ENCODE peak calls at places on chromosomes 4 and X, in six cellular contexts. N is SJCRH30, A is breast epithelium, K is astrocyte, S is mesenchymal stem cell, I is lower lobe of right lung. D is an unnamed sample.

GRCh38 chrX:119406739-119407138 is 7.6 kb downstream of the SLC25A43 start:
- DNase-seq in N (no peak), A (no peak), K (peak; percentile 22), S (no peak), I (no peak), D (no peak)

GRCh38 chr4:54659213-54660144 is 1.7 kb downstream of the KIT start:
- DNase-seq in N (no peak), A (no peak), K (no peak), S (peak; percentile 28), I (no peak), D (no peak)

GRCh38 chr4:29970626-29971025 is 749.5 kb upstream of the PCDH7 start:
- DNase-seq in N (no peak), A (no peak), K (no peak), S (peak; percentile 47), I (no peak), D (no peak)

GRCh38 chrX:69186651-69187050 is 21.4 kb upstream of the PJA1 start:
- DNase-seq in N (no peak), A (no peak), K (no peak), S (no peak), I (no peak), D (no peak)

GRCh38 chr4:33013280-33013679 is 2293.1 kb downstream of the PCDH7 start:
- DNase-seq in N (no peak), A (no peak), K (no peak), S (no peak), I (no peak), D (no peak)

GRCh38 chrX:138939038-138939437 is 227.5 kb upstream of the FGF13 start:
- DNase-seq in N (no peak), A (no peak), K (no peak), S (no peak), I (no peak), D (no peak)

GRCh38 chr4:114078636-114079035 is 99.2 kb upstream of the ARSJ start:
- DNase-seq in N (no peak), A (no peak), K (peak; percentile 89), S (peak; percentile 8), I (no peak), D (no peak)

GRCh38 chr4:51858605-51859211 is 15.8 kb downstream of the DCUN1D4 start:
- DNase-seq in N (no peak), A (no peak), K (no peak), S (no peak), I (no peak), D (no peak)

GRCh38 chr4:89137695-89138094 is 26.4 kb downstream of the TIGD2 start:
- DNase-seq in N (no peak), A (no peak), K (no peak), S (no peak), I (no peak), D (peak; percentile 47)

GRCh38 chr4:100424376-100424775 is 93.4 kb downstream of the EMCN start:
- DNase-seq in N (no peak), A (no peak), K (no peak), S (no peak), I (no peak), D (no peak)

GRCh38 chrX:109997786-109998452 is 5.0 kb upstream of the TMEM164 start:
- DNase-seq in N (no peak), A (no peak), K (no peak), S (no peak), I (no peak), D (no peak)

GRCh38 chr4:140469806-140470733 is 28.0 kb downstream of the MGAT4D start:
- DNase-seq in N (no peak), A (no peak), K (no peak), S (no peak), I (no peak), D (peak; percentile 63)

GRCh38 chr4:133929540-133929939 is 272.0 kb downstream of the PABPC4L start:
- DNase-seq in N (no peak), A (no peak), K (no peak), S (peak; percentile 18), I (no peak), D (no peak)

GRCh38 chr4:6272863-6273660 is 3.4 kb downstream of the WFS1 start:
- DNase-seq in N (peak; percentile 36), A (no peak), K (peak; percentile 87), S (peak; percentile 85), I (peak; percentile 70), D (peak; percentile 72)
- H3K4me1 ChIP-seq in N (peaks cover 16% of the 10 kb centered on the region), A (peaks cover 25% of the 10 kb centered on the region), K (peaks cover 30% of the 10 kb centered on the region), S (peaks cover 53% of the 10 kb centered on the region), I (peaks cover 88% of the 10 kb centered on the region), D (peaks cover 66% of the 10 kb centered on the region)

GRCh38 chr4:168710353-168710946 is 213.6 kb downstream of the PALLD start:
- DNase-seq in N (no peak), A (no peak), K (peak; percentile 64), S (peak; percentile 80), I (no peak), D (no peak)
- H3K4me1 ChIP-seq in N (peaks cover 9% of the 10 kb centered on the region), A (no peaks in the 10 kb centered on the region), K (peaks cover 30% of the 10 kb centered on the region), S (peaks cover 3% of the 10 kb centered on the region), I (peaks cover 20% of the 10 kb centered on the region), D (no peaks in the 10 kb centered on the region)

GRCh38 chr4:184396001-184396400 is 78.3 kb downstream of the IRF2 start:
- DNase-seq in N (no peak), A (no peak), K (no peak), S (peak; percentile 64), I (no peak), D (no peak)
- H3K4me1 ChIP-seq in N (no peaks in the 10 kb centered on the region), A (no peaks in the 10 kb centered on the region), K (peaks cover 3% of the 10 kb centered on the region), S (peaks cover 7% of the 10 kb centered on the region), I (peaks cover 48% of the 10 kb centered on the region), D (peaks cover 66% of the 10 kb centered on the region)

GRCh38 chr4:165384608-165385007 is 5.8 kb downstream of the CPE start:
- DNase-seq in N (no peak), A (no peak), K (peak; percentile 43), S (no peak), I (no peak), D (no peak)
- H3K4me1 ChIP-seq in N (no peaks in the 10 kb centered on the region), A (no peaks in the 10 kb centered on the region), K (no peaks in the 10 kb centered on the region), S (peaks cover 3% of the 10 kb centered on the region), I (no peaks in the 10 kb centered on the region), D (no peaks in the 10 kb centered on the region)

GRCh38 chrX:15843960-15844359 is 10.7 kb downstream of the AP1S2 start:
- DNase-seq in N (no peak), A (no peak), K (no peak), S (no peak), I (no peak), D (no peak)
- H3K4me1 ChIP-seq in N (no peaks in the 10 kb centered on the region), A (no peaks in the 10 kb centered on the region), K (no peaks in the 10 kb centered on the region), S (no peaks in the 10 kb centered on the region), I (no peaks in the 10 kb centered on the region), D (peaks cover 12% of the 10 kb centered on the region)

D was measured in left lung.